ENCODE peak calls at places on chromosomes 7 and 10, in ten cellular contexts. K is heart left ventricle, I is hepatocyte, D is uterus, L is cardiac muscle cell, T is IMR-90, S is fibroblast of lung, B is HepG2, F is choroid plexus epithelial cell, U is BJ. Q is an unnamed sample.

GRCh38 chr7:134625571-134625970 is 21.1 kb upstream of the BPGM start:
- DNase-seq in I (no peak), L (no peak), K (no peak), F (peak), T (peak), S (peak), U (peak), D (no peak), B (no peak), Q (no peak)

GRCh38 chr7:116652793-116653192 is 19.2 kb upstream of the MET start:
- DNase-seq in D (no peak), L (no peak), B (no peak), T (peak), F (no peak), I (no peak), S (no peak), K (no peak), U (no peak), Q (no peak)

GRCh38 chr10:103069453-103070331 is 123.4 kb downstream of the NT5C2 start:
- DNase-seq in L (peak), F (peak), S (peak), U (no peak), T (peak), D (peak), K (peak), B (peak), I (peak), Q (peak)

GRCh38 chr7:72268826-72269225 is 143.3 kb downstream of the CALN1 start:
- DNase-seq in S (no peak), T (no peak), K (no peak), U (no peak), F (no peak), L (no peak), D (no peak), B (no peak), I (no peak), Q (no peak)

GRCh38 chr10:49387029-49387428 is 8.9 kb downstream of the DRGX start:
- DNase-seq in S (peak), F (peak), U (peak), T (peak), L (no peak), D (no peak), B (no peak), K (no peak), I (no peak), Q (peak)

GRCh38 chr10:46092523-46093195 is 46.6 kb upstream of the MSMB start:
- DNase-seq in B (no peak), U (no peak), F (no peak), T (no peak), I (no peak), K (no peak), S (no peak), L (no peak), D (no peak), Q (no peak)

GRCh38 chr7:613442-614140 is 93.9 kb upstream of the PDGFA start:
- DNase-seq in K (no peak), S (no peak), T (no peak), U (no peak), L (no peak), B (no peak), I (no peak), F (no peak), D (no peak), Q (no peak)

GRCh38 chr10:110209399-110209925 is 2.1 kb downstream of the MXI1 start:
- DNase-seq in B (no peak), L (peak), I (peak), D (peak), K (peak), U (no peak), S (peak), T (peak), F (peak), Q (no peak)

GRCh38 chr7:112571852-112572607 is 91.2 kb downstream of the LSMEM1 start:
- DNase-seq in B (peak), U (no peak), S (no peak), T (no peak), K (no peak), I (no peak), L (no peak), F (peak), D (no peak), Q (no peak)

GRCh38 chr7:40701836-40702551 is 567.2 kb downstream of the SUGCT start:
- DNase-seq in U (no peak), T (no peak), I (no peak), F (no peak), S (no peak), L (no peak), D (no peak), K (no peak), B (no peak), Q (no peak)

GRCh38 chr10:25547391-25547790 is 372.6 kb downstream of the GPR158 start:
- DNase-seq in U (no peak), S (no peak), I (peak), F (peak), T (no peak), B (no peak), K (no peak), D (no peak), L (no peak), Q (peak)

GRCh38 chr10:22977751-22978150 is 49.9 kb downstream of the ARMC3 start:
- DNase-seq in F (no peak), L (no peak), T (no peak), I (no peak), D (no peak), U (no peak), B (no peak), K (no peak), S (no peak), Q (no peak)

GRCh38 chr10:71584902-71585578 is 134.5 kb downstream of the C10orf105 start:
- DNase-seq in S (no peak), F (peak), D (no peak), K (no peak), L (no peak), I (no peak), B (no peak), U (no peak), T (peak), Q (no peak)

GRCh38 chr7:105648561-105649401 is 67.5 kb upstream of the EFCAB10 start:
- DNase-seq in L (no peak), D (no peak), I (peak), F (no peak), T (no peak), B (peak), K (no peak), S (no peak), U (no peak), Q (no peak)

GRCh38 chr7:17134786-17135185 is 163.7 kb upstream of the AHR start:
- DNase-seq in F (no peak), K (no peak), L (no peak), T (no peak), B (no peak), S (no peak), U (no peak), I (no peak), D (no peak), Q (no peak)

GRCh38 chr10:29858352-29859267 is 200.8 kb downstream of the JCAD start:
- DNase-seq in T (peak), S (peak), U (peak), D (peak), L (peak), I (peak), K (peak), B (peak), F (peak), Q (peak)

GRCh38 chr10:104150206-104150605 is 28.2 kb downstream of the SFR1 start:
- DNase-seq in S (no peak), B (no peak), U (no peak), D (no peak), L (no peak), T (peak), K (no peak), F (no peak), I (no peak), Q (no peak)

GRCh38 chr10:88989824-88990527 is 622 bp upstream of the FAS start:
- DNase-seq in K (no peak), U (peak), D (peak), T (peak), F (peak), S (peak), L (peak), B (no peak), I (peak), Q (peak)

GRCh38 chr10:33303988-33304387 is 30.5 kb downstream of the NRP1 start:
- DNase-seq in S (no peak), U (peak), F (no peak), B (no peak), L (no peak), D (no peak), I (no peak), K (no peak), T (no peak), Q (no peak)

GRCh38 chr7:147803625-147804024 is 786.9 kb upstream of the C7orf33 start:
- DNase-seq in K (no peak), L (no peak), F (no peak), U (no peak), T (no peak), D (no peak), S (peak), I (no peak), B (no peak), Q (no peak)

GRCh38 chr10:18689498-18689897 is 30.3 kb downstream of the ARL5B start:
- DNase-seq in D (no peak), I (peak), S (peak), U (no peak), F (peak), T (peak), L (peak), K (no peak), B (peak), Q (no peak)

GRCh38 chr7:29479606-29480200 is 83.9 kb upstream of the PRR15 start:
- DNase-seq in B (no peak), I (no peak), K (no peak), L (no peak), S (peak), T (no peak), D (peak), U (no peak), F (peak), Q (no peak)

GRCh38 chr10:79007843-79008319 is 60.9 kb upstream of the ZMIZ1 start:
- DNase-seq in U (no peak), L (no peak), T (no peak), F (peak), S (peak), K (no peak), B (no peak), D (no peak), I (no peak), Q (no peak)

GRCh38 chr10:61503051-61503450 is 49.9 kb upstream of the TMEM26 start:
- DNase-seq in I (no peak), B (no peak), L (no peak), F (no peak), U (no peak), S (no peak), K (no peak), D (no peak), T (peak), Q (no peak)

GRCh38 chr7:4633012-4633411 is 49.1 kb upstream of the FOXK1 start:
- DNase-seq in I (no peak), T (peak), S (peak), B (peak), U (no peak), D (no peak), K (no peak), L (no peak), F (peak), Q (no peak)

GRCh38 chr7:41573017-41573416 is 129.9 kb downstream of the INHBA start:
- DNase-seq in U (no peak), L (peak), I (peak), B (no peak), S (peak), T (peak), F (peak), D (no peak), K (no peak), Q (no peak)

GRCh38 chr10:73910401-73910763 is 550 bp upstream of the PLAU start:
- DNase-seq in L (peak), F (no peak), K (no peak), B (peak), T (peak), U (no peak), I (no peak), D (no peak), S (no peak), Q (no peak)

GRCh38 chr7:7766671-7767070 is 48.3 kb upstream of the RPA3 start:
- DNase-seq in I (no peak), B (no peak), F (peak), U (no peak), D (no peak), S (peak), L (no peak), K (no peak), T (peak), Q (no peak)

GRCh38 chr7:157611341-157611740 is 274.5 kb downstream of the DNAJB6 start:
- DNase-seq in T (no peak), F (no peak), L (no peak), U (no peak), I (no peak), S (no peak), B (no peak), K (no peak), D (no peak), Q (no peak)

GRCh38 chr10:50511512-50512213 is 112.1 kb downstream of the SGMS1 start:
- DNase-seq in I (peak), F (peak), B (peak), S (peak), K (no peak), T (peak), U (no peak), L (no peak), D (no peak), Q (no peak)

GRCh38 chr10:61993676-61994401 is 92.3 kb downstream of the ARID5B start:
- DNase-seq in I (no peak), S (peak), F (peak), K (no peak), D (no peak), L (no peak), U (no peak), B (no peak), T (no peak), Q (no peak)

GRCh38 chr10:70508912-70509366 is 30.4 kb downstream of the PALD1 start:
- DNase-seq in K (peak), F (no peak), D (peak), T (peak), L (peak), S (peak), U (no peak), B (no peak), I (peak), Q (no peak)

GRCh38 chr7:97179454-97180104 is 62.1 kb downstream of the SDHAF3 start:
- DNase-seq in D (peak), S (peak), B (peak), U (peak), K (peak), T (peak), F (peak), I (peak), L (peak), Q (peak)

GRCh38 chr7:44216019-44216418 is 15.2 kb downstream of the YKT6 start:
- DNase-seq in S (no peak), D (no peak), B (no peak), F (no peak), L (no peak), I (no peak), U (no peak), T (no peak), K (no peak), Q (no peak)

GRCh38 chr7:100983451-100984187 is 14.3 kb downstream of the MUC12 start:
- DNase-seq in K (no peak), F (peak), U (peak), B (no peak), T (peak), I (peak), D (no peak), L (no peak), S (no peak), Q (peak)

GRCh38 chr10:72879245-72879644 is 14.3 kb upstream of the OIT3 start:
- DNase-seq in T (no peak), L (no peak), U (no peak), F (no peak), S (no peak), I (no peak), D (no peak), K (no peak), B (no peak), Q (no peak)

GRCh38 chr10:72881291-72881690 is 12.2 kb upstream of the OIT3 start:
- DNase-seq in T (no peak), B (no peak), K (no peak), D (no peak), S (no peak), F (no peak), I (no peak), U (no peak), L (no peak), Q (no peak)

GRCh38 chr10:72875250-72876055 is 18.1 kb upstream of the OIT3 start:
- DNase-seq in I (peak), L (peak), K (no peak), U (no peak), B (peak), D (no peak), S (peak), F (peak), T (peak), Q (no peak)
- TF ChIP-seq CTCF in I (peak), L (peak), K (peak), U (peak), B (peak), D (peak), S (peak), F (peak), T (peak), Q (peak)

GRCh38 chr10:126059101-126059826 is 162.9 kb downstream of the FANK1 start:
- DNase-seq in S (peak), F (peak), B (no peak), U (peak), K (no peak), T (peak), L (no peak), D (no peak), I (no peak), Q (no peak)
- H3K4me3 ChIP-seq in S (no peak), F (no peak), B (no peak), U (no peak), K (no peak), T (no peak), L (no peak), D (no peak), I (no peak), Q (no peak)

DNA sequence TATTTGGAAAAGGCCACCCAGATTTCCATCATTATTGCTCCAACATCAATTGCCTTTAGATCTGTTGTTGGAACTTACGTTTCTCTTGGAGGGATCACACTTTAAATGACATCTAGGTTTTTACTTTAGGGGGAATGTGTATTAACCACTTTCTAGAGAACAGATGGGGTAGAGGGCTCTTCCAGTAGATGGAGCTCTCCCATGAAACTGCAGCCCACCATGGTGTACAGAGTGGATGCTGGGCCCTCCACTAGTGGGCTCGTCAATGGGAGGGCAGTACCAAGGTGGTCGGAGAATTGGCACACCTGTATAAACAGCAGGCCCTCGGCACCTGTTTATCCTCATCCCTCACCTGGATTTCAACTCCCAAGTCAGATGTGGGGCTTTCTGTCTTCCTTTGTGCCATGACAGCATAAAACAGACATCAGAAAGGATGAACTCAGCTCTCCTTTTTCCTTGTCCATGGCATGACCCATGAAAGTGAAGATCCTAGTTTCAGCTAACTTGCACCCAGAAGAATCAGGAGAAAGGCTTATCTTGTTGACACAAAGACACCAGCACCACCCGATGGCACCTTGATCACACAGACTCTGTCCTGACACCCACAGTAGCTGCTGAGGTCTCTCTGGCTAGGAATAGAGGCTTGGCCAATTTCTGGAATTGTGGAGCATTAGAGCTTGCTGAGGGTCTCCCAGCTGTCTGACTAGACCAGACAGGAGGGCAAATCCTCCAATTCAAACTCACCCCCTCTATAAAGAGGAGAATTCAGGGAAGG is 150.5 kb downstream of the CYP26A1 start:
- DNase-seq in I (no peak), B (no peak), T (no peak), S (no peak), K (no peak), U (no peak), L (no peak), D (no peak), F (peak), Q (no peak)
- TF ChIP-seq CTCF in I (no peak), B (peak), T (no peak), S (no peak), K (no peak), U (peak), L (no peak), D (no peak), F (peak), Q (peak)

GRCh38 chr7:23347682-23348180 is 48.6 kb downstream of the MALSU1 start:
- DNase-seq in T (peak), U (peak), L (no peak), I (no peak), K (no peak), D (no peak), F (peak), B (no peak), S (peak), Q (no peak)
- H3K4me3 ChIP-seq in T (peak), U (no peak), L (no peak), I (no peak), K (no peak), D (no peak), F (peak), B (no peak), S (peak), Q (no peak)

GRCh38 chr10:119367841-119368549 is 160.6 kb downstream of the GRK5 start:
- DNase-seq in B (no peak), F (no peak), L (no peak), D (no peak), U (no peak), T (no peak), I (no peak), S (no peak), K (no peak), Q (no peak)

GRCh38 chr10:119362122-119362521 is 154.8 kb downstream of the GRK5 start:
- DNase-seq in L (no peak), S (no peak), U (no peak), K (no peak), F (no peak), B (peak), I (no peak), D (no peak), T (no peak), Q (no peak)

GRCh38 chr10:119368581-119368980 is 161.2 kb downstream of the GRK5 start:
- DNase-seq in K (no peak), D (no peak), F (no peak), T (no peak), I (no peak), S (no peak), L (no peak), B (no peak), U (no peak), Q (no peak)

GRCh38 chr10:119365773-119366640 is 158.6 kb downstream of the GRK5 start:
- DNase-seq in U (no peak), K (no peak), B (no peak), L (no peak), S (no peak), F (peak), D (no peak), I (no peak), T (peak), Q (no peak)

DNA sequence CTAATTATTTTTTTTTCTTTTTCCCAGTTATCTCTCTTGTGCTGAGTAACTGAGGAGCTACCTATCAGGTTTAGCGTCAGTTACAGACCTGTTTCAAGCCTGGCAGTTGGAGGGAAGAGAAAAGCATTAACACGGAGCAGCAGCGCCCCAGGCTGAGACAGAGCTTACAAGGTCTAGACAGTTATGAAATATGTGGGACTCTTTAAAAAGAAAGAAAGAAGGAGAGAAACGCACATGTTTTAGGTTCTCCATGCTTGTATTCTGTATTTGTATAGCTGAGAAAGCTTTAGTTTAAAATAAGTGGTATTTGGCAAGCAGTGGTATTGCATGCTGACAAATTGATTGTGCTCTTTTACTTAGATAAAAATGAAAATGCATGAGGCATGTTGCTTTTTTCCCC is 157.6 kb downstream of the GRK5 start:
- DNase-seq in K (no peak), U (no peak), D (no peak), L (no peak), T (peak), F (peak), I (peak), S (peak), B (no peak), Q (no peak)
- TF ChIP-seq CTCF in K (no peak), U (peak), D (peak), L (peak), T (no peak), F (peak), I (peak), S (peak), B (no peak), Q (peak)

GRCh38 chr10:59843733-59844132 is 62.6 kb downstream of the CCDC6 start:
- DNase-seq in S (no peak), F (no peak), L (no peak), U (no peak), D (no peak), T (no peak), K (no peak), I (no peak), B (no peak), Q (no peak)
- H3K4me3 ChIP-seq in S (no peak), F (no peak), L (no peak), U (no peak), D (no peak), T (no peak), K (no peak), I (no peak), B (no peak), Q (no peak)

GRCh38 chr10:131429942-131430341 is 118.4 kb upstream of the TCERG1L start:
- DNase-seq in D (no peak), F (no peak), U (no peak), S (no peak), K (no peak), T (no peak), L (no peak), B (no peak), I (no peak), Q (no peak)

GRCh38 chr10:131433566-131433965 is 122.0 kb upstream of the TCERG1L start:
- DNase-seq in T (no peak), B (no peak), F (no peak), K (no peak), D (no peak), I (no peak), S (no peak), U (no peak), L (no peak), Q (no peak)

GRCh38 chr10:131431978-131432690 is 120.6 kb upstream of the TCERG1L start:
- DNase-seq in F (no peak), S (no peak), U (no peak), L (no peak), B (no peak), K (no peak), D (no peak), I (no peak), T (no peak), Q (no peak)

GRCh38 chr10:131430716-131431402 is 119.3 kb upstream of the TCERG1L start:
- DNase-seq in S (no peak), K (no peak), I (no peak), L (no peak), D (no peak), B (no peak), U (no peak), T (no peak), F (no peak), Q (no peak)

GRCh38 chr10:131431541-131431940 is 120.0 kb upstream of the TCERG1L start:
- DNase-seq in K (no peak), U (no peak), I (no peak), S (no peak), B (no peak), F (no peak), D (no peak), T (no peak), L (no peak), Q (no peak)
- TF ChIP-seq CTCF in K (no peak), U (no peak), I (no peak), S (no peak), B (no peak), F (no peak), D (no peak), T (no peak), L (no peak), Q (no peak)

Q was measured in kidney epithelial cell.